ENCODE peak calls at places on chromosomes 4 and X, in four cellular contexts. T is fibroblast of pulmonary artery, K is lung, J is lower leg skin. H is an unnamed sample.

GRCh38 chr4:15375707-15376106 is 52.1 kb upstream of the C1QTNF7 start:
- DNase-seq in T (no peak), K (no peak), J (no peak), H (no peak)

GRCh38 chrX:54920610-54921426 is at the start of gene TRO:
- DNase-seq in K (no peak), J (no peak), T (no peak), H (no peak)

GRCh38 chr4:2243682-2244380 is 1.9 kb upstream of the HAUS3 start:
- DNase-seq in J (peak; percentile 87), K (peak; percentile 48), T (peak; percentile 65), H (no peak)

GRCh38 chr4:158873795-158874359 is 105.1 kb downstream of the FNIP2 start:
- DNase-seq in K (no peak), J (no peak), T (peak; percentile 67), H (no peak)

GRCh38 chrX:133645251-133645650 is 230.0 kb upstream of the GPC4 start:
- DNase-seq in T (peak; percentile 66), J (no peak), K (no peak), H (no peak)

GRCh38 chr4:152390216-152390615 is 145.7 kb downstream of the FBXW7 start:
- DNase-seq in J (no peak), K (no peak), T (no peak), H (no peak)

GRCh38 chr4:103197765-103198110 is 405 bp downstream of the CENPE start:
- DNase-seq in T (no peak), J (no peak), K (no peak), H (no peak)

GRCh38 chr4:26321326-26322276 is 787 bp downstream of the RBPJ start:
- DNase-seq in K (peak; percentile 29), J (peak; percentile 88), T (peak; percentile 32), H (peak; percentile 10)

GRCh38 chr4:140928880-140929279 is 172.7 kb upstream of the TBC1D9 start:
- DNase-seq in J (no peak), K (no peak), T (no peak), H (no peak)

GRCh38 chrX:118964252-118964651 is 10.2 kb upstream of the LONRF3 start:
- DNase-seq in J (no peak), T (no peak), K (no peak), H (no peak)

GRCh38 chrX:130716822-130717405 is 186.1 kb downstream of the ENOX2 start:
- DNase-seq in K (no peak), T (no peak), J (no peak), H (no peak)

DNA sequence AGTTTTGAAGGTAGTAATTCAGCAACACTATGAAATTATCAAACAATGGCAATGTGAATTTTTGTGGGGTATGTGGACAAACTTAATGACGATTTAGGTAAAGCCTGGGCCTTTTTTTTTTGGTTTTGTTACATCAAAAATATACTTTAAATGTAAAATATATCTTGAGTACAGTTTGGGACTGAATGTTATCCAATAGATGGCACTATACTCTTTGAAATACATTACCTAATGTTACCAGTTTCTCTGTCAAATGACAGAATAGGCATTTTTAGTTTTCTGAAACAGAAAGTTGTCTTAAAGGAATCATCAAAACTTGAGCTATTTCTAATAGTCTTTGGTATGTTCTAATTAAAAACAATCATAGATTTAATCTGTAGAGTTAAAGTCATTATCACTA is 1651.9 kb downstream of the C4orf33 start:
- DNase-seq in K (no peak), T (peak; percentile 14), J (no peak), H (no peak)
- TF ChIP-seq CTCF in K (no peak), T (peak; percentile 7), J (no peak), H (no peak)

GRCh38 chr4:39286263-39286662 is 79.9 kb downstream of the RFC1 start:
- DNase-seq in J (no peak), T (no peak), K (no peak), H (no peak)
- TF ChIP-seq CTCF in J (no peak), T (no peak), K (no peak), H (no peak)

DNA sequence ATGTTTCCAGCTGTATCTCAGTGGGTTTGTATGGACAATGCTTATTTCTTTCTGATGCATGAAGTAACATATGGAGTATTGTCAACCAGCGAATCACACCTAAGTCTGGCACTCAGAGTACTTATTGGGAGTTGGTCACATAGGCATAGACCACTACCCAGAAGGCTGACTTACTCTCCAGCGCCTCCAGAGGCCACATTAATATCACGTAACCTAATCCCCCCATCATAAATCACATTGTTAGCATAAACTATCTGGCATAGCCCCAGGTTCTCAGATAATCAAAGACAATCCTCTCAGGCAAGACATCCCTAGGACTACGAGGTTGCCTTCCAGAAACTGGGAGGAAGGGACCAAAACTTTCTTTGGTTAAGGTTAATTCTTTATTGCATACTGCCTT is 560.5 kb upstream of the PABPC4L start:
- DNase-seq in T (no peak), J (no peak), K (no peak), H (no peak)
- TF ChIP-seq CTCF in T (no peak), J (no peak), K (no peak), H (no peak)

GRCh38 chr4:53507671-53508286 is 83.5 kb downstream of the LNX1 start:
- DNase-seq in T (peak; percentile 98), J (no peak), K (no peak), H (no peak)

GRCh38 chr4:53510316-53510715 is 81.0 kb downstream of the LNX1 start:
- DNase-seq in J (no peak), K (no peak), T (peak; percentile 5), H (no peak)

GRCh38 chr4:53508446-53508845 is 82.8 kb downstream of the LNX1 start:
- DNase-seq in T (peak; percentile 80), K (no peak), J (no peak), H (no peak)

GRCh38 chr4:53507058-53507457 is 84.2 kb downstream of the LNX1 start:
- DNase-seq in T (no peak), J (no peak), K (no peak), H (no peak)

DNA sequence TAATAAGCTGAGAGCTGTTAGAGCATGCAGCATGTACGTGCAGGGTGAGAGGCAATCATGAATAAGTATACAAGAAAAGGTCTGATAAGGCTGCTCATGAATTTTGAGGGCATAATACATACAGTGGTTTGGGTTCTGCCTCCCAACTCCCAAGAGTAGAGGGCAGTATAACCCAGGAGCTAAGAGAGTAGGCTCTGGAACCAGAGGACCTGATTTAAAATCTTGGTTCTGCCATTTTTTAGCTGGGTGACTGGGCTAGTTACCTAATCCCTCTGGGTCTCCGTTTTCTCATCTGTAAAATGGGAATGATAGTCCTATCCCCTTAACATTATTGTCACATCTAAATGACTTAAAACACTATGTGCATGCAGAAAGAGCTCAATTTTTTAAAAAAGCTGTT is 85.3 kb downstream of the LNX1 start:
- DNase-seq in J (no peak), K (no peak), T (peak; percentile 47), H (no peak)
- TF ChIP-seq CTCF in J (no peak), K (no peak), T (peak; percentile 38), H (no peak)

GRCh38 chr4:52976523-52977230 is 114.6 kb downstream of the RASL11B start:
- DNase-seq in J (no peak), T (no peak), K (no peak), H (no peak)

GRCh38 chr4:52979821-52980590 is 117.9 kb downstream of the RASL11B start:
- DNase-seq in T (no peak), K (no peak), J (no peak), H (no peak)

GRCh38 chr4:52982246-52982950 is 120.3 kb downstream of the RASL11B start:
- DNase-seq in J (no peak), K (no peak), T (peak; percentile 80), H (no peak)

GRCh38 chr4:52977252-52977651 is 115.1 kb downstream of the RASL11B start:
- DNase-seq in K (no peak), T (no peak), J (no peak), H (no peak)

DNA sequence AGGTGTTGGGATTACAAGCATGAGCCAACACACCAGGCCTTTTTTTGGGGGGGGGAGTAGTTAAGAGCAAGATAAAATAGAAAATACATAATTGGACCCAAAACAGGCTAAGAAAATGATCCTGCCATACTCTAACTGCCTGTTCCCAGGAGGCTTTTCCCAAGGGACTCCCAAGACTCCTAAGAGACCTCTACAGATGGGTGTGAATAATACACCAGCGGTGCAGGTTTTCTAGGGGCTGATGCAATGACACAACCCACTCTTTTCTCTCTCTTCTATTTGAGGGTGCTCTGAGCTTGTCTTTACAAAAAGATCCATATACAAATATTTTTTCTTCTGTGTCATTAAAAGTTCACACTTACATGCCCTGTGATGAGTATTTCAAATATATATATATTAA is 116.9 kb downstream of the RASL11B start:
- DNase-seq in J (no peak), K (no peak), T (peak; percentile 20), H (no peak)
- TF ChIP-seq CTCF in J (no peak), K (no peak), T (no peak), H (no peak)

DNA sequence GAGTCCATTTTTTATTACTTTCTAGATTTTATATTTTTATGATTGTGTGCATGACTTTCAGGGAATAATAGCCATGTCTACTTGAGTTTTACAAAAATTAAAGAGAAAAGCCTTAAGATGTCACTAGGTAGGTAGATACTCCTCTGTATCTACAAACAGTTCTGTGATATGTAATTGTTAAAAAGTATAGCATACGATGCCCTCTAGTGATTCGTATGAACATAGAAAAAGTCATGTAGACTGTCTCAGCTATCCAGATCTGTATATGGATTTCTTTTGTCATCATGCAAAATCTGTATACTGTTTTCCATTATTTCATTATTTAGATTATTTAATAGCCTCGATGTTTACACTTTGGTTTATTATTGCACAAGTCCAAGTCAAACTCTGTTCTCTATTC is 856.6 kb downstream of the CENPC start:
- DNase-seq in J (no peak), K (no peak), T (peak; percentile 71), H (no peak)
- TF ChIP-seq CTCF in J (no peak), K (no peak), T (peak; percentile 55), H (no peak)